ENCODE peak calls at places on chromosomes 5 and 9, in four cellular contexts. H, T, N and M are unnamed samples.

GRCh38 chr5:136030956-136031611 is 2.3 kb downstream of the TGFBI start:
- DNase-seq in N (no peak), H (no peak), T (no peak), M (peak; percentile 57)

GRCh38 chr5:83368317-83368716 is 103.2 kb upstream of the VCAN start:
- DNase-seq in N (no peak), H (no peak), T (no peak), M (no peak)

GRCh38 chr9:23573800-23574199 is 252.2 kb downstream of the ELAVL2 start:
- DNase-seq in T (no peak), H (no peak), N (no peak), M (no peak)

GRCh38 chr9:86637515-86637914 is 283.3 kb upstream of the TUT7 start:
- DNase-seq in T (peak; percentile 86), N (peak; percentile 33), H (no peak), M (no peak)

GRCh38 chr9:109408759-109409462 is 88.1 kb upstream of the EPB41L4B start:
- DNase-seq in T (no peak), H (no peak), N (no peak), M (no peak)

GRCh38 chr5:130514984-130515690 is 610.9 kb downstream of the CHSY3 start:
- DNase-seq in H (no peak), N (no peak), T (no peak), M (no peak)

GRCh38 chr5:130796032-130796431 is 369.0 kb downstream of the HINT1 start:
- DNase-seq in H (no peak), T (no peak), N (no peak), M (no peak)

GRCh38 chr5:160001457-160001856 is 7.5 kb upstream of the TTC1 start:
- DNase-seq in T (no peak), H (no peak), N (no peak), M (no peak)

GRCh38 chr5:172133359-172134029 is 54.5 kb downstream of the STK10 start:
- DNase-seq in H (no peak), T (no peak), N (no peak), M (no peak)

GRCh38 chr5:95241635-95242034 is 43.3 kb downstream of the MCTP1 start:
- DNase-seq in H (no peak), T (no peak), N (no peak), M (peak; percentile 60)

GRCh38 chr5:140311011-140311467 is 8.1 kb upstream of the PFDN1 start:
- DNase-seq in N (peak; percentile 52), H (peak; percentile 16), T (no peak), M (no peak)
- TF ChIP-seq CBFB in N (no peak), H (no peak), T (no peak), M (no peak)

GRCh38 chr5:53017794-53018391 is 28.7 kb downstream of the ITGA2 start:
- DNase-seq in N (no peak), H (no peak), T (no peak), M (no peak)

GRCh38 chr5:53023969-53024368 is 34.8 kb downstream of the ITGA2 start:
- DNase-seq in T (no peak), H (no peak), N (no peak), M (no peak)

GRCh38 chr5:53017383-53017782 is 28.2 kb downstream of the ITGA2 start:
- DNase-seq in H (no peak), T (no peak), N (no peak), M (no peak)

GRCh38 chr5:53022889-53023511 is 33.8 kb downstream of the ITGA2 start:
- DNase-seq in H (no peak), T (no peak), N (no peak), M (no peak)

DNA sequence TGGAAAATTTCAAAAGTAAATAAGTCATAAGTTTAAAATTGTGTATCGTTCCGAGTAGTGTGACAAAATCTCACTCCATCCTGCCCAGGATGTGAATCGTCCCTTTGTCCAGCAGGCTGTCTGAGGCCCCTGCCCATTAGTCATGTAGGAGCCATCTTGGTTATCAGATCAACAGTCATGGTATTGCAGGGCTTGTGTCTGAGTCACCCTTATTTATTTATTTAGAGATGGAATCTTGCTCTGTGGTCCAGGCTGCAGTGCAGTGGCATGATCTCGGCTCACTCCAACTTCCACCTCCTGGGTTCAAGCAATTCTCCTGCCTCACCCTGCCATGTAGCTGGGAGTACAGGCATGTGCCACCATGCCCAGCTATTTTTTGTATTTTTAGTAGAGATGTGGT is 30.2 kb downstream of the ITGA2 start:
- DNase-seq in T (no peak), N (peak; percentile 27), H (peak; percentile 86), M (no peak)
- TF ChIP-seq CBFB in T (no peak), N (no peak), H (no peak), M (no peak)

DNA sequence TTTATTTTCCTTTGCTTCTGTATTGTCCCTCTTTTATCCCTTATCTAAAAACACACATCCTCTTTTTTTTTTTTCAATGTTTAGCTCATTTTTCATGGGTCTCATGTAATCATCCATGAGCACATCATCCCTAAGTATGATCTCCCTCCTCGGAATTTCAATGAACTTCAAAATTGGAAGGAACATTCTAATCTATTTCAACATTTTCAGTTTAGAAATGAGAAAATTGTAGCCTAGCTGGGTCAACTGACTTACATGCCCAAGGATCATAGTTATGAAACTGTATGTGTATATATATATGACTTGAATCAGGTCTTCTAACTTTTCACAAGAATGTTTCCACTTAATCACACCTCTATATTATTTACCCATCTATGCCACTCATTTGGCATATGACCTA is 77.7 kb downstream of the TUSC1 start:
- DNase-seq in H (no peak), N (no peak), T (no peak), M (no peak)
- TF ChIP-seq CBFB in H (no peak), N (no peak), T (no peak), M (no peak)

GRCh38 chr5:65142511-65143011 is 339.2 kb downstream of the ADAMTS6 start:
- DNase-seq in N (no peak), H (no peak), T (no peak), M (no peak)
- TF ChIP-seq CBFB in N (no peak), H (no peak), T (no peak), M (no peak)